ENCODE peak calls at places on chromosomes 6 and 20, in eight cellular contexts. One of them, this sample, is unnamed.

GRCh38 chr6:46098678-46099077 is 31.1 kb upstream of the ENPP4 start:
- DNase-seq in GM06990: no peak
- DNase-seq in MV-4-11: no peak
- DNase-seq in activated naive CD8-positive, alpha-beta T cell treated with anti-CD3 and anti-CD28 coated beads, Interleukin-2, amount 50 U/mL, for 16 hours: no peak
- DNase-seq in AG09309: no peak
- DNase-seq in GM13976: no peak
- DNase-seq in cardiac muscle cell: peak
- DNase-seq in NCI-H82: peak
- DNase-seq in this sample: no peak

GRCh38 chr6:41268478-41268877 is 18.0 kb downstream of the TREM1 start:
- DNase-seq in GM06990: no peak
- DNase-seq in MV-4-11: no peak
- DNase-seq in activated naive CD8-positive, alpha-beta T cell treated with anti-CD3 and anti-CD28 coated beads, Interleukin-2, amount 50 U/mL, for 16 hours: no peak
- DNase-seq in AG09309: no peak
- DNase-seq in GM13976: peak
- DNase-seq in cardiac muscle cell: no peak
- DNase-seq in NCI-H82: no peak
- DNase-seq in this sample: no peak

GRCh38 chr6:14642842-14643241 is 525.3 kb downstream of the CD83 start:
- DNase-seq in GM06990: no peak
- DNase-seq in MV-4-11: no peak
- DNase-seq in activated naive CD8-positive, alpha-beta T cell treated with anti-CD3 and anti-CD28 coated beads, Interleukin-2, amount 50 U/mL, for 16 hours: no peak
- DNase-seq in AG09309: no peak
- DNase-seq in GM13976: no peak
- DNase-seq in cardiac muscle cell: no peak
- DNase-seq in NCI-H82: no peak
- DNase-seq in this sample: no peak

GRCh38 chr6:73983367-73983766 is 287.4 kb downstream of the CD109 start:
- DNase-seq in GM06990: no peak
- DNase-seq in MV-4-11: no peak
- DNase-seq in activated naive CD8-positive, alpha-beta T cell treated with anti-CD3 and anti-CD28 coated beads, Interleukin-2, amount 50 U/mL, for 16 hours: no peak
- DNase-seq in AG09309: peak
- DNase-seq in GM13976: no peak
- DNase-seq in cardiac muscle cell: peak
- DNase-seq in NCI-H82: no peak
- DNase-seq in this sample: no peak

GRCh38 chr6:118984342-118984741 is 49.4 kb upstream of the MCM9 start:
- DNase-seq in GM06990: no peak
- DNase-seq in MV-4-11: no peak
- DNase-seq in activated naive CD8-positive, alpha-beta T cell treated with anti-CD3 and anti-CD28 coated beads, Interleukin-2, amount 50 U/mL, for 16 hours: no peak
- DNase-seq in AG09309: no peak
- DNase-seq in GM13976: no peak
- DNase-seq in cardiac muscle cell: no peak
- DNase-seq in NCI-H82: no peak
- DNase-seq in this sample: no peak

GRCh38 chr6:34319471-34319885 is 70.7 kb upstream of the SMIM29 start:
- DNase-seq in GM06990: no peak
- DNase-seq in MV-4-11: no peak
- DNase-seq in activated naive CD8-positive, alpha-beta T cell treated with anti-CD3 and anti-CD28 coated beads, Interleukin-2, amount 50 U/mL, for 16 hours: no peak
- DNase-seq in AG09309: no peak
- DNase-seq in GM13976: no peak
- DNase-seq in cardiac muscle cell: no peak
- DNase-seq in NCI-H82: no peak
- DNase-seq in this sample: peak

GRCh38 chr20:521860-522259 is 21.7 kb downstream of the CSNK2A1 start:
- DNase-seq in GM06990: no peak
- DNase-seq in MV-4-11: no peak
- DNase-seq in activated naive CD8-positive, alpha-beta T cell treated with anti-CD3 and anti-CD28 coated beads, Interleukin-2, amount 50 U/mL, for 16 hours: no peak
- DNase-seq in AG09309: no peak
- DNase-seq in GM13976: no peak
- DNase-seq in cardiac muscle cell: no peak
- DNase-seq in NCI-H82: no peak
- DNase-seq in this sample: no peak

GRCh38 chr20:61230166-61230565 is 21.9 kb upstream of the CDH4 start:
- DNase-seq in GM06990: no peak
- DNase-seq in MV-4-11: no peak
- DNase-seq in activated naive CD8-positive, alpha-beta T cell treated with anti-CD3 and anti-CD28 coated beads, Interleukin-2, amount 50 U/mL, for 16 hours: no peak
- DNase-seq in AG09309: no peak
- DNase-seq in GM13976: no peak
- DNase-seq in cardiac muscle cell: no peak
- DNase-seq in NCI-H82: no peak
- DNase-seq in this sample: no peak

GRCh38 chr6:30681696-30682180 is 4.7 kb downstream of the PPP1R18 start:
- DNase-seq in GM06990: peak
- DNase-seq in MV-4-11: peak
- DNase-seq in activated naive CD8-positive, alpha-beta T cell treated with anti-CD3 and anti-CD28 coated beads, Interleukin-2, amount 50 U/mL, for 16 hours: no peak
- DNase-seq in AG09309: no peak
- DNase-seq in GM13976: no peak
- DNase-seq in cardiac muscle cell: no peak
- DNase-seq in NCI-H82: no peak
- DNase-seq in this sample: no peak

GRCh38 chr6:9532621-9533557 is 882.0 kb downstream of the TFAP2A start:
- DNase-seq in GM06990: no peak
- DNase-seq in MV-4-11: no peak
- DNase-seq in activated naive CD8-positive, alpha-beta T cell treated with anti-CD3 and anti-CD28 coated beads, Interleukin-2, amount 50 U/mL, for 16 hours: no peak
- DNase-seq in AG09309: no peak
- DNase-seq in GM13976: no peak
- DNase-seq in cardiac muscle cell: no peak
- DNase-seq in NCI-H82: no peak
- DNase-seq in this sample: no peak

GRCh38 chr6:37741757-37742400 is 44.2 kb upstream of the MDGA1 start:
- DNase-seq in GM06990: no peak
- DNase-seq in MV-4-11: no peak
- DNase-seq in activated naive CD8-positive, alpha-beta T cell treated with anti-CD3 and anti-CD28 coated beads, Interleukin-2, amount 50 U/mL, for 16 hours: no peak
- DNase-seq in AG09309: no peak
- DNase-seq in GM13976: peak
- DNase-seq in cardiac muscle cell: peak
- DNase-seq in NCI-H82: peak
- DNase-seq in this sample: no peak

GRCh38 chr6:144158133-144158532 is 7.8 kb downstream of the STX11 start:
- DNase-seq in GM06990: no peak
- DNase-seq in MV-4-11: no peak
- DNase-seq in activated naive CD8-positive, alpha-beta T cell treated with anti-CD3 and anti-CD28 coated beads, Interleukin-2, amount 50 U/mL, for 16 hours: no peak
- DNase-seq in AG09309: peak
- DNase-seq in GM13976: no peak
- DNase-seq in cardiac muscle cell: peak
- DNase-seq in NCI-H82: no peak
- DNase-seq in this sample: peak

GRCh38 chr20:35899064-35899463 is 55.2 kb downstream of the SCAND1 start:
- DNase-seq in GM06990: no peak
- DNase-seq in MV-4-11: no peak
- DNase-seq in activated naive CD8-positive, alpha-beta T cell treated with anti-CD3 and anti-CD28 coated beads, Interleukin-2, amount 50 U/mL, for 16 hours: no peak
- DNase-seq in AG09309: no peak
- DNase-seq in GM13976: no peak
- DNase-seq in cardiac muscle cell: no peak
- DNase-seq in NCI-H82: no peak
- DNase-seq in this sample: no peak

GRCh38 chr6:33167374-33168148 is 24.7 kb downstream of the COL11A2 start:
- DNase-seq in GM06990: no peak
- DNase-seq in MV-4-11: no peak
- DNase-seq in activated naive CD8-positive, alpha-beta T cell treated with anti-CD3 and anti-CD28 coated beads, Interleukin-2, amount 50 U/mL, for 16 hours: no peak
- DNase-seq in AG09309: no peak
- DNase-seq in GM13976: no peak
- DNase-seq in cardiac muscle cell: no peak
- DNase-seq in NCI-H82: no peak
- DNase-seq in this sample: no peak

GRCh38 chr6:1708141-1708540 is 98.4 kb downstream of the FOXC1 start:
- DNase-seq in GM06990: no peak
- DNase-seq in MV-4-11: no peak
- DNase-seq in activated naive CD8-positive, alpha-beta T cell treated with anti-CD3 and anti-CD28 coated beads, Interleukin-2, amount 50 U/mL, for 16 hours: no peak
- DNase-seq in AG09309: no peak
- DNase-seq in GM13976: no peak
- DNase-seq in cardiac muscle cell: no peak
- DNase-seq in NCI-H82: no peak
- DNase-seq in this sample: no peak

This sample was measured in epithelial cell of proximal tubule.